ENCODE peak calls at places on chromosomes 6 and 20, in eight cellular contexts. L is prostate gland, Y is heart left ventricle, H is ovary, W is HepG2, A is stomach, C is spleen, V is adrenal gland. S is an unnamed sample.

GRCh38 chr6:135196739-135197510 is 15.8 kb downstream of the MYB start:
- DNase-seq in L (no peak), Y (no peak), H (no peak), W (no peak), A (no peak), C (no peak), V (no peak), S (no peak)

GRCh38 chr20:1326031-1326930 is 2.7 kb downstream of the SDCBP2 start:
- DNase-seq in L (no peak), Y (no peak), H (peak), W (no peak), A (no peak), C (peak), V (peak), S (no peak)

GRCh38 chr6:157229733-157230132 is 93.6 kb downstream of the TMEM242 start:
- DNase-seq in L (no peak), Y (no peak), H (no peak), W (no peak), A (no peak), C (no peak), V (no peak), S (no peak)

GRCh38 chr6:121760640-121761213 is 325.3 kb downstream of the GJA1 start:
- DNase-seq in L (no peak), Y (no peak), H (no peak), W (no peak), A (no peak), C (no peak), V (no peak), S (no peak)

GRCh38 chr6:10363911-10364310 is 51.0 kb downstream of the TFAP2A start:
- DNase-seq in L (no peak), Y (no peak), H (no peak), W (no peak), A (no peak), C (no peak), V (no peak), S (no peak)

GRCh38 chr6:46526607-46527006 is 35.4 kb upstream of the RCAN2 start:
- DNase-seq in L (no peak), Y (no peak), H (no peak), W (no peak), A (no peak), C (no peak), V (no peak), S (no peak)

GRCh38 chr20:5141615-5142014 is 14.8 kb downstream of the CDS2 start:
- DNase-seq in L (no peak), Y (no peak), H (no peak), W (no peak), A (no peak), C (no peak), V (no peak), S (no peak)

GRCh38 chr6:132218063-132218696 is 183.1 kb downstream of the MOXD1 start:
- DNase-seq in L (no peak), Y (no peak), H (no peak), W (peak), A (no peak), C (no peak), V (no peak), S (peak)

GRCh38 chr6:39068391-39068790 is 19.8 kb downstream of the GLP1R start:
- DNase-seq in L (no peak), Y (no peak), H (no peak), W (no peak), A (no peak), C (peak), V (no peak), S (no peak)

GRCh38 chr20:64273109-64273508 is 17.6 kb downstream of the PCMTD2 start:
- DNase-seq in L (no peak), Y (no peak), H (no peak), W (no peak), A (no peak), C (no peak), V (no peak), S (no peak)

GRCh38 chr6:158863646-158864045 is 44.5 kb upstream of the EZR start:
- DNase-seq in L (no peak), Y (no peak), H (no peak), W (no peak), A (no peak), C (no peak), V (no peak), S (no peak)

GRCh38 chr20:20411841-20412240 is 43.9 kb downstream of the INSM1 start:
- DNase-seq in L (no peak), Y (no peak), H (no peak), W (no peak), A (no peak), C (no peak), V (no peak), S (no peak)

GRCh38 chr6:16849280-16850210 is 88.3 kb upstream of the ATXN1 start:
- DNase-seq in L (peak), Y (no peak), H (no peak), W (peak), A (no peak), C (no peak), V (peak), S (no peak)

GRCh38 chr20:50673146-50673830 is 18.1 kb downstream of the RIPOR3 start:
- DNase-seq in L (no peak), Y (peak), H (no peak), W (peak), A (peak), C (no peak), V (no peak), S (peak)

GRCh38 chr20:4043801-4044200 is 28.4 kb upstream of the RNF24 start:
- DNase-seq in L (no peak), Y (no peak), H (no peak), W (no peak), A (no peak), C (no peak), V (no peak), S (no peak)

GRCh38 chr6:40349566-40350192 is 237.5 kb downstream of the LRFN2 start:
- DNase-seq in L (no peak), Y (no peak), H (no peak), W (no peak), A (no peak), C (no peak), V (no peak), S (no peak)

GRCh38 chr6:41767112-41767946 is 12.4 kb downstream of the FRS3 start:
- DNase-seq in L (peak), Y (peak), H (peak), W (peak), A (peak), C (no peak), V (peak), S (peak)

GRCh38 chr6:34466242-34467185 is 638 bp downstream of the PACSIN1 start:
- DNase-seq in L (no peak), Y (no peak), H (no peak), W (no peak), A (no peak), C (peak), V (no peak), S (no peak)

GRCh38 chr6:100657678-100658330 is 193.1 kb upstream of the SIM1 start:
- DNase-seq in L (no peak), Y (no peak), H (no peak), W (no peak), A (no peak), C (no peak), V (no peak), S (peak)

GRCh38 chr6:25369450-25370086 is 90.4 kb downstream of the CARMIL1 start:
- DNase-seq in L (peak), Y (no peak), H (no peak), W (peak), A (peak), C (no peak), V (no peak), S (no peak)

GRCh38 chr20:47717421-47717820 is 67.9 kb downstream of the SULF2 start:
- DNase-seq in L (no peak), Y (no peak), H (no peak), W (no peak), A (no peak), C (no peak), V (no peak), S (no peak)

GRCh38 chr6:43814865-43815264 is 44.9 kb downstream of the VEGFA start:
- DNase-seq in L (no peak), Y (no peak), H (no peak), W (no peak), A (no peak), C (no peak), V (no peak), S (no peak)

GRCh38 chr6:149392535-149392934 is 7.5 kb upstream of the SUMO4 start:
- DNase-seq in L (no peak), Y (no peak), H (no peak), W (no peak), A (no peak), C (no peak), V (no peak), S (no peak)

GRCh38 chr20:58753267-58753928 is 60.8 kb downstream of the NPEPL1 start:
- DNase-seq in L (no peak), Y (no peak), H (no peak), W (no peak), A (no peak), C (peak), V (no peak), S (no peak)

GRCh38 chr6:51814418-51814817 is 273.0 kb downstream of the PKHD1 start:
- DNase-seq in L (no peak), Y (no peak), H (no peak), W (no peak), A (no peak), C (no peak), V (no peak), S (no peak)

GRCh38 chr20:37956099-37956498 is 53.2 kb downstream of the VSTM2L start:
- DNase-seq in L (peak), Y (no peak), H (no peak), W (no peak), A (no peak), C (no peak), V (no peak), S (no peak)

GRCh38 chr20:63072231-63072791 is 65.5 kb upstream of the BHLHE23 start:
- DNase-seq in L (no peak), Y (peak), H (peak), W (no peak), A (no peak), C (no peak), V (no peak), S (no peak)

GRCh38 chr6:134830194-134830593 is 119.7 kb downstream of the ALDH8A1 start:
- DNase-seq in L (no peak), Y (no peak), H (no peak), W (no peak), A (no peak), C (no peak), V (no peak), S (no peak)

GRCh38 chr20:3121271-3121911 is 36.9 kb upstream of the AVP start:
- DNase-seq in L (no peak), Y (no peak), H (no peak), W (no peak), A (no peak), C (no peak), V (no peak), S (no peak)

GRCh38 chr6:125262026-125263013 is 39.4 kb downstream of the HDDC2 start:
- DNase-seq in L (no peak), Y (no peak), H (no peak), W (no peak), A (no peak), C (no peak), V (no peak), S (no peak)

GRCh38 chr6:131292145-131292938 is 157.1 kb downstream of the AKAP7 start:
- DNase-seq in L (no peak), Y (no peak), H (no peak), W (peak), A (no peak), C (no peak), V (no peak), S (no peak)

GRCh38 chr6:166490671-166491500 is 95.6 kb downstream of the RAMACL start:
- DNase-seq in L (no peak), Y (peak), H (no peak), W (no peak), A (no peak), C (peak), V (no peak), S (no peak)

GRCh38 chr20:51752343-51752951 is 15.7 kb downstream of the ATP9A start:
- DNase-seq in L (no peak), Y (no peak), H (no peak), W (peak), A (no peak), C (no peak), V (no peak), S (no peak)

GRCh38 chr6:129251669-129252376 is 368.9 kb downstream of the LAMA2 start:
- DNase-seq in L (peak), Y (peak), H (peak), W (peak), A (peak), C (no peak), V (peak), S (peak)

GRCh38 chr6:158231551-158232444 is 63.6 kb downstream of the GTF2H5 start:
- DNase-seq in L (peak), Y (peak), H (peak), W (peak), A (peak), C (peak), V (peak), S (peak)

GRCh38 chr6:137810554-137811120 is 56.4 kb upstream of the TNFAIP3 start:
- DNase-seq in L (no peak), Y (no peak), H (no peak), W (peak), A (no peak), C (no peak), V (no peak), S (no peak)

GRCh38 chr6:137813308-137813707 is 53.8 kb upstream of the TNFAIP3 start:
- DNase-seq in L (peak), Y (no peak), H (no peak), W (no peak), A (no peak), C (no peak), V (no peak), S (no peak)

GRCh38 chr6:137811912-137812553 is 55.0 kb upstream of the TNFAIP3 start:
- DNase-seq in L (no peak), Y (no peak), H (no peak), W (no peak), A (no peak), C (no peak), V (no peak), S (no peak)

GRCh38 chr6:137808836-137809315 is 58.2 kb upstream of the TNFAIP3 start:
- DNase-seq in L (no peak), Y (no peak), H (no peak), W (peak), A (no peak), C (no peak), V (no peak), S (no peak)

GRCh38 chr6:137811121-137811911 is 55.7 kb upstream of the TNFAIP3 start:
- DNase-seq in L (peak), Y (peak), H (no peak), W (peak), A (peak), C (peak), V (peak), S (peak)
- TF ChIP-seq POLR2A in L (no peak), Y (no peak), H (no peak), W (peak), A (no peak), C (no peak), V (no peak), S (peak)

DNA sequence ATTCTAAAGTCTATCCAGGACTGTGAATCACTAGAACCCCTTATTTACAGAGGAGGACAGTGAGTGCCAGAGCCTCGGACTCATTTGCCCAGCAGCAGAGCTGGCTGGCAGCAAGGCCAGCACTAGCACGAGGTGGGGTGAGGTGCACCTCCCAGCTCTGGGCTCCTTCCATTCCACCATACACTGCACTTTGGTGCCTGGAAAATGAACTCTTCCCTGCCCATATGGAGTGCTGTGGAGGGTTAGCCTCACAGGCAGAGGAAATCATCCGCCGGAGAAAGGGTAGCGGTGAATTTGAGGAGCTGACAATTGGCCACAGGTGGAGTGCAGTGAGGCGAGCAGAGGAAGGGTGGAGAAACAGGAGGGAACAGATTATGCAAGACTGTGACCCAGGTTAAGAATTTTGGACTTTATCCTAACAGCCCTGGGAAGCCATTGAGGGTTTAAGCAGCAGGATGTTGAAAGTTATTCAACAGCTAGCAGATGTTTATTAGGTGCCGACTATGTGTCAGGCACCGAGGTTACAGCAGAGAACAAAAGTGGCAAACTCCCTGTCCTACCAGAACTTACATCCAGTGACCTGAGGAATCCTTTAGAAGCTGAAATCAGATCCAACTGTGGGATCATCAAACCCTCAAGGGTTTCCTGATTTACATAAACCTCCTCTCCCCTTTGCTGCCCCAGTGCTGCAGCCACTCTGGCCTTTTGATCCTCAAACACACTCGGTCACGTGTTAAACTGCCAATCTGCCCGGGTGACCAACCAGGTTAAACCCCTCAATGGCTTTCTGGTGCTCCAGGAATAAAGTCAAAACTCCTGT is 6.2 kb downstream of the TRIM26 start:
- DNase-seq in L (peak), Y (no peak), H (no peak), W (peak), A (peak), C (no peak), V (peak), S (no peak)
- TF ChIP-seq POLR2A in L (no peak), Y (no peak), H (no peak), W (peak), A (no peak), C (no peak), V (no peak), S (no peak)

GRCh38 chr6:139448998-139449610 is 74.7 kb upstream of the CITED2 start:
- DNase-seq in L (no peak), Y (no peak), H (no peak), W (no peak), A (no peak), C (no peak), V (no peak), S (peak)

GRCh38 chr6:139457482-139457881 is 83.0 kb upstream of the CITED2 start:
- DNase-seq in L (no peak), Y (no peak), H (no peak), W (no peak), A (no peak), C (no peak), V (no peak), S (no peak)

GRCh38 chr6:139448094-139448649 is 73.7 kb upstream of the CITED2 start:
- DNase-seq in L (no peak), Y (no peak), H (no peak), W (no peak), A (no peak), C (no peak), V (no peak), S (peak)

GRCh38 chr6:139449611-139450000 is 75.2 kb upstream of the CITED2 start:
- DNase-seq in L (no peak), Y (no peak), H (no peak), W (no peak), A (no peak), C (no peak), V (no peak), S (peak)

GRCh38 chr6:139452176-139452876 is 77.9 kb upstream of the CITED2 start:
- DNase-seq in L (no peak), Y (no peak), H (no peak), W (no peak), A (no peak), C (no peak), V (no peak), S (no peak)
- TF ChIP-seq POLR2A in L (no peak), Y (no peak), H (no peak), W (no peak), A (no peak), C (no peak), V (no peak), S (no peak)

GRCh38 chr6:27891300-27891913 is 20.8 kb downstream of the OR2B2 start:
- DNase-seq in L (no peak), Y (no peak), H (no peak), W (no peak), A (no peak), C (no peak), V (no peak), S (peak)

GRCh38 chr6:27892596-27893058 is 19.6 kb downstream of the OR2B2 start:
- DNase-seq in L (no peak), Y (no peak), H (no peak), W (no peak), A (no peak), C (no peak), V (no peak), S (no peak)

GRCh38 chr6:27889628-27890315 is 22.4 kb downstream of the OR2B2 start:
- DNase-seq in L (no peak), Y (no peak), H (no peak), W (no peak), A (no peak), C (no peak), V (no peak), S (peak)

GRCh38 chr6:27889275-27889627 is 22.9 kb downstream of the OR2B2 start:
- DNase-seq in L (no peak), Y (no peak), H (no peak), W (no peak), A (no peak), C (no peak), V (no peak), S (no peak)

DNA sequence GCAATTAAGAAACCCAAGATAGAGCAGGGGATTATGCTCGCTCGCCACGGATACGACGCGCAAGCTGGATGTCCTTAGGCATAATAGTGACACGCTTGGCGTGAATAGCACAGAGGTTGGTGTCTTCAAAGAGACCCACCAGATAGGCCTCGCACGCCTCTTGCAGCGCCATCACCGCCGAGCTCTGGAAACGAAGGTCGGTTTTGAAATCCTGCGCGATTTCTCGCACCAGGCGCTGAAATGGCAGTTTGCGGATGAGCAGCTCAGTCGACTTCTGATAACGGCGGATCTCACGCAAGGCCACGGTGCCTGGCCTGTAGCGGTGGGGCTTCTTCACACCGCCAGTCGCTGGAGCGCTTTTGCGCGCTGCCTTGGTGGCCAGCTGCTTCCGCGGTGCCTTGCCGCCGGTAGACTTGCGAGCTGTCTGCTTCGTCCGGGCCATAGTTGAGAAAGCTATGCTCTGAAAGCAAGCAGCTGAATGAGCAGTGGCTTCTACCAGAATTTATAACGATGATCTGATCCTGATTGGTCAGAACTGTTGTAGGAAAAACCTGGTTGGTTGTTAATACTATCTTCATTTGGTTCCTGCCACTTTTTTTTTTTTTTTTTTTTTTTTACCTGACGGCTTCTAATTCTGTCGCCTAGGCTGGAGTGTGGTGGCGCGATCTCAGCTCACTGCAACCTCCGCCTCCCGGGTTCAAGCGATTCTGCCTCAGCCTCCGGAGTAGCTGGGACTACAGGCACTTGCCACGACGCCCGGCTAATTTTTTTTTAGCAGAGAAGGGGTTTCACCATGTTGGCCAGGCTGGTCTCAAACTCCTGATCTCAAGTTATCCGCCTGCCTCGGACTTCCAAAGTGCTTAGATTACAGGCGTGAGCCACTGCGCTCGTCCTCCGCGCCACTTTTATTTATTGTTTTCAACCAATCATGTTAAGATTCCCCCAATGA is 21.6 kb downstream of the OR2B2 start:
- DNase-seq in L (peak), Y (no peak), H (no peak), W (no peak), A (peak), C (peak), V (peak), S (peak)
- TF ChIP-seq POLR2A in L (peak), Y (no peak), H (no peak), W (no peak), A (no peak), C (peak), V (peak), S (peak)